ENCODE peak calls at places on chromosomes 4 and X, in nine cellular contexts. T is activated T-helper 1 cell treated with Interleukin-2 at 50 U/mL for 16 hours; L is sigmoid colon; B is activated T-cell treated with anti-CD3 and anti-CD28 coated beads for 1 hour; R is cardiac fibroblast; W is GM03348; C is neural crest cell; Z is EL; A is naive thymus-derived CD8-positive, alpha-beta T cell. I is an unnamed sample.

GRCh38 chr4:8689741-8690140 is 97.2 kb downstream of the CPZ start:
- DNase-seq in T (no peak), L (peak), Z (no peak), B (no peak), A (no peak), C (no peak), W (no peak), R (no peak), I (no peak)

GRCh38 chr4:107718351-107718965 is 1.6 kb downstream of the PAPSS1 start:
- DNase-seq in R (no peak), W (no peak), Z (peak), A (no peak), T (no peak), B (no peak), L (no peak), C (no peak), I (no peak)

GRCh38 chr4:36322921-36323354 is 41.5 kb downstream of the DTHD1 start:
- DNase-seq in T (no peak), Z (no peak), R (no peak), B (no peak), C (no peak), W (no peak), L (no peak), A (peak), I (no peak)

GRCh38 chr4:6657242-6658203 is 17.0 kb downstream of the MRFAP1 start:
- DNase-seq in T (no peak), B (no peak), R (no peak), A (no peak), Z (no peak), W (no peak), L (no peak), C (no peak), I (no peak)

GRCh38 chr4:15778191-15778741 is at the start of gene CD38:
- DNase-seq in C (peak), L (peak), W (peak), T (no peak), A (no peak), Z (peak), R (peak), B (no peak), I (peak)

GRCh38 chr4:99859618-99860017 is 34.6 kb downstream of the LAMTOR3 start:
- DNase-seq in W (no peak), R (no peak), A (no peak), T (no peak), L (no peak), C (no peak), Z (no peak), B (no peak), I (no peak)

GRCh38 chr4:149264093-149264733 is 551.4 kb downstream of the IQCM start:
- DNase-seq in R (peak), W (peak), B (no peak), C (peak), L (no peak), T (no peak), A (no peak), Z (peak), I (peak)

GRCh38 chr4:1752284-1753041 is 31.1 kb downstream of the TACC3 start:
- DNase-seq in A (no peak), Z (no peak), R (peak), W (no peak), T (no peak), L (no peak), C (no peak), B (no peak), I (peak)

GRCh38 chr4:164027805-164028204 is 533.3 kb downstream of the TMA16 start:
- DNase-seq in W (no peak), C (no peak), L (no peak), A (no peak), B (no peak), Z (no peak), T (no peak), R (no peak), I (no peak)

GRCh38 chrX:107768051-107768450 is 7.5 kb downstream of the TSC22D3 start:
- DNase-seq in R (no peak), B (no peak), L (no peak), Z (no peak), W (no peak), A (no peak), T (no peak), C (no peak), I (no peak)

GRCh38 chrX:104318330-104319009 is 63.7 kb upstream of the ESX1 start:
- DNase-seq in W (peak), A (no peak), C (no peak), L (no peak), T (no peak), R (peak), B (no peak), Z (peak), I (peak)

GRCh38 chr4:147833741-147834140 is 101.9 kb downstream of the ARHGAP10 start:
- DNase-seq in L (no peak), R (no peak), T (no peak), C (no peak), W (no peak), A (no peak), Z (no peak), B (no peak), I (no peak)

GRCh38 chr4:62952366-62952765 is 1456.9 kb downstream of the TECRL start:
- DNase-seq in W (no peak), R (no peak), T (no peak), A (no peak), B (no peak), Z (no peak), L (no peak), C (no peak), I (no peak)

GRCh38 chrX:148282504-148282903 is 217.9 kb upstream of the AFF2 start:
- DNase-seq in T (no peak), B (no peak), A (no peak), Z (no peak), W (no peak), C (no peak), L (no peak), R (no peak), I (no peak)